ENCODE peak calls at places on chromosomes 4 and X, in four cellular contexts. D, F, T and U are unnamed samples. For H3K4me1, the result is how much of the 10 kb centered on the place peaks cover.

GRCh38 chrX:71911023-71911730 is 532 bp downstream of the NHSL2 start:
- DNase-seq in F (no peak), D (peak), T (no peak), U (no peak)

GRCh38 chrX:68880846-68881513 is 52.2 kb downstream of the EFNB1 start:
- DNase-seq in F (no peak), D (no peak), T (no peak), U (no peak)

GRCh38 chrX:72409993-72410392 is 104.3 kb upstream of the CITED1 start:
- DNase-seq in F (no peak), D (no peak), T (no peak), U (no peak)

GRCh38 chrX:20252392-20253231 is 14.1 kb downstream of the RPS6KA3 start:
- DNase-seq in T (peak), F (peak), D (peak), U (peak)

GRCh38 chrX:74104356-74105065 is 199.5 kb upstream of the ZCCHC13 start:
- DNase-seq in T (no peak), D (no peak), F (no peak), U (no peak)

GRCh38 chrX:42771836-42772335 is 6.1 kb downstream of the PPP1R2C start:
- DNase-seq in D (no peak), F (no peak), T (no peak), U (no peak)

GRCh38 chr4:46931981-46932380 is 22.9 kb upstream of the COX7B2 start:
- DNase-seq in F (peak), D (peak), T (peak), U (no peak)

GRCh38 chr4:75555294-75556164 is at the start of gene ODAPH:
- DNase-seq in F (no peak), T (no peak), D (peak), U (no peak)

GRCh38 chrX:69539437-69539836 is 35.3 kb downstream of the NALF2 start:
- DNase-seq in F (no peak), D (no peak), T (no peak), U (no peak)

GRCh38 chr4:67451464-67451863 is 93.8 kb downstream of the CENPC start:
- DNase-seq in T (no peak), F (no peak), D (no peak), U (no peak)

GRCh38 chr4:99234331-99235010 is 15.4 kb upstream of the ADH6 start:
- DNase-seq in F (no peak), T (no peak), D (no peak), U (no peak)

GRCh38 chr4:11512861-11513260 is 84.2 kb upstream of the HS3ST1 start:
- DNase-seq in D (no peak), F (no peak), T (no peak), U (no peak)

GRCh38 chrX:15207384-15207783 is 62.5 kb downstream of the ASB9 start:
- DNase-seq in T (no peak), F (no peak), D (no peak), U (no peak)

GRCh38 chr4:10082459-10083272 is 33.9 kb downstream of the WDR1 start:
- DNase-seq in D (peak), T (no peak), F (no peak), U (peak)

GRCh38 chr4:15729910-15730533 is 27.2 kb downstream of the BST1 start:
- DNase-seq in F (peak), T (peak), D (no peak), U (no peak)

GRCh38 chr4:96170198-96170597 is 330.3 kb downstream of the PDHA2 start:
- DNase-seq in D (no peak), T (no peak), F (no peak), U (no peak)

GRCh38 chrX:109614951-109615350 is 10.0 kb downstream of the KCNE5 start:
- DNase-seq in T (no peak), F (no peak), D (no peak), U (no peak)

GRCh38 chr4:74109894-74110605 is 11.1 kb upstream of the CXCL2 start:
- DNase-seq in F (peak), T (peak), D (no peak), U (no peak)

GRCh38 chr4:55468724-55469123 is 73.0 kb downstream of the TMEM165 start:
- DNase-seq in T (peak), F (peak), D (no peak), U (no peak)

GRCh38 chrX:68998716-68999115 is 166.5 kb downstream of the PJA1 start:
- DNase-seq in T (no peak), D (peak), F (no peak), U (no peak)

GRCh38 chr4:15131551-15131950 is 129.3 kb downstream of the CPEB2 start:
- DNase-seq in D (no peak), T (no peak), F (no peak), U (no peak)

GRCh38 chr4:183438458-183439113 is 5.8 kb upstream of the CDKN2AIP start:
- DNase-seq in D (peak), F (peak), T (peak), U (peak)

GRCh38 chrX:133610056-133610455 is 194.8 kb upstream of the GPC4 start:
- DNase-seq in T (peak), D (no peak), F (peak), U (no peak)

GRCh38 chr4:38860788-38861424 is 4.3 kb upstream of the TLR6 start:
- DNase-seq in F (peak), D (peak), T (peak), U (peak)

GRCh38 chrX:45795546-45795945 is 594.9 kb upstream of the DIPK2B start:
- DNase-seq in F (no peak), T (no peak), D (no peak), U (no peak)

GRCh38 chr4:42515156-42515884 is 118.0 kb downstream of the SHISA3 start:
- DNase-seq in F (peak), D (no peak), T (peak), U (no peak)

GRCh38 chr4:140098481-140099132 is 55.4 kb downstream of the MAML3 start:
- DNase-seq in D (no peak), F (peak), T (peak), U (no peak)
- H3K4me1 ChIP-seq in D (under half), F (under half), T (under half), U (half or more)

GRCh38 chr4:101035522-101035921 is 311.8 kb downstream of the PPP3CA start:
- DNase-seq in T (no peak), F (no peak), D (no peak), U (no peak)

GRCh38 chr4:101027721-101028120 is 319.6 kb downstream of the PPP3CA start:
- DNase-seq in T (peak), D (no peak), F (no peak), U (no peak)

GRCh38 chr4:101033986-101034385 is 313.3 kb downstream of the PPP3CA start:
- DNase-seq in F (no peak), D (no peak), T (no peak), U (no peak)

GRCh38 chr4:101028886-101029285 is 318.4 kb downstream of the PPP3CA start:
- DNase-seq in F (no peak), D (no peak), T (no peak), U (no peak)

GRCh38 chr4:101031971-101032370 is 315.4 kb downstream of the PPP3CA start:
- DNase-seq in D (no peak), F (no peak), T (no peak), U (no peak)
- H3K4me1 ChIP-seq in D (under half), F (under half), T (under half), U (under half)

GRCh38 chr4:184447664-184448063 is 26.7 kb downstream of the IRF2 start:
- DNase-seq in D (no peak), F (no peak), T (no peak), U (no peak)
- H3K4me1 ChIP-seq in D (half or more), F (under half), T (under half), U (half or more)

GRCh38 chr4:3387154-3387942 is 54.4 kb upstream of the HGFAC start:
- DNase-seq in F (no peak), T (no peak), D (no peak), U (no peak)
- H3K4me1 ChIP-seq in F (under half), T (half or more), D (under half), U (under half)

GRCh38 chr4:7887415-7887814 is 52.2 kb downstream of the AFAP1 start:
- DNase-seq in T (no peak), F (no peak), D (no peak), U (no peak)
- H3K4me1 ChIP-seq in T (under half), F (under half), D (under half), U (under half)